ENCODE peak calls at places on chromosomes 13 and 19, in five cellular contexts. S, M, Y, K and B are unnamed samples.

GRCh38 chr19:49592486-49593232 is 1.7 kb downstream of the PRR12 start:
- DNase-seq in S (no peak), M (no peak), Y (no peak), K (peak), B (no peak)

GRCh38 chr19:54325194-54325621 is 12.2 kb upstream of the LILRA5 start:
- DNase-seq in S (no peak), M (peak), Y (peak), K (peak), B (no peak)

GRCh38 chr19:3664879-3665642 is 35.2 kb downstream of the PIP5K1C start:
- DNase-seq in S (no peak), M (no peak), Y (no peak), K (no peak), B (no peak)

GRCh38 chr19:39428309-39429112 is 7.2 kb downstream of the RPS16 start:
- DNase-seq in S (peak), M (no peak), Y (peak), K (no peak), B (no peak)

GRCh38 chr13:114090476-114090875 is 41.9 kb downstream of the RASA3 start:
- DNase-seq in S (no peak), M (no peak), Y (no peak), K (no peak), B (no peak)

GRCh38 chr19:46478356-46478986 is 7.1 kb upstream of the PNMA8A start:
- DNase-seq in S (peak), M (no peak), Y (peak), K (no peak), B (no peak)

GRCh38 chr19:15897738-15898276 is at the start of gene CYP4F2:
- DNase-seq in S (no peak), M (no peak), Y (no peak), K (no peak), B (no peak)

GRCh38 chr13:90675129-90675528 is 672.4 kb upstream of the MIR17HG start:
- DNase-seq in S (peak), M (no peak), Y (peak), K (no peak), B (no peak)

GRCh38 chr19:2278504-2279158 is 3.3 kb downstream of the PEAK3 start:
- DNase-seq in S (no peak), M (no peak), Y (no peak), K (no peak), B (no peak)

GRCh38 chr19:1654178-1654792 is 1.9 kb upstream of the TCF3 start:
- DNase-seq in S (no peak), M (no peak), Y (no peak), K (no peak), B (no peak)

GRCh38 chr19:19563348-19563848 is 25.3 kb downstream of the CILP2 start:
- DNase-seq in S (no peak), M (no peak), Y (no peak), K (no peak), B (no peak)

GRCh38 chr19:19559942-19560341 is 21.9 kb downstream of the CILP2 start:
- DNase-seq in S (no peak), M (no peak), Y (no peak), K (no peak), B (no peak)

GRCh38 chr19:19561946-19562664 is 24.0 kb downstream of the CILP2 start:
- DNase-seq in S (no peak), M (no peak), Y (no peak), K (no peak), B (no peak)

GRCh38 chr19:19566306-19566705 is 28.2 kb downstream of the CILP2 start:
- DNase-seq in S (peak), M (no peak), Y (no peak), K (no peak), B (no peak)

DNA sequence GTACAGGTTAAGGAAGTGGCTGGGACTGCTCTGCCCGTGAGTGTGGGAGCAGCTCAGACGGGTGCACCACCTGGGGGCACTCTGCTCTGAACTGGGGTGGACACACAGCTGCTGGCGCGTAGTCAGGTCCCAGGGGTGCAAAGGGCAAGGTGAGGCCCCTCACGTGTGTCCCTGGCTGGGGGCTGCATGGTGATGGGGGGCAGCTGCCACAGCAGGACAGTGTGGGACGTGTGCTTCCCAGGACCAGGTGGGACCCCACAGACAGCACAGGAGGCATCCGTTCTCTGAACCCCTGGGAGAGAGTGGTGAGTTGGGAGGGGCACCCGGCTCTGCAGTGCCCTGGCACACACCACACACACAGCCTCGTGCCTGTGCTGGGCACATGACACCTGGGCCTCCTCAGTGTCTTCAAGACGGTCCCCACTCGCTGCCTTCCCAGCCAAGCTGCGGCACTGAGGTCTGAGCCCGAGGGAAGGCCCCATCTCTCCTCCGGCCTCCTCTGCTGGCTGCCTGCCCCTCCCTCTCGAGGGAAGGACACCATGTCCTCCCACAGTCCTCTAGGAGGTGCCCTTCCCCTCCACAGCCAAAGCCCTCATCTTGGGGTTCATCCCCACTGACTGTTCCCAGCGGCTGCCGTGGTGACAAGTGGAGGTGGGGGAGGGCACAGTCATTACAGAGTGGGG is 24.7 kb downstream of the CILP2 start:
- DNase-seq in S (no peak), M (no peak), Y (no peak), K (no peak), B (no peak)
- TF ChIP-seq CTCF in S (no peak), M (peak), Y (no peak), K (peak), B (peak)

GRCh38 chr13:48647625-48648024 is 6.1 kb upstream of the CYSLTR2 start:
- DNase-seq in S (no peak), M (no peak), Y (no peak), K (no peak), B (no peak)
- TF ChIP-seq CTCF in S (no peak), M (no peak), Y (no peak), K (peak), B (no peak)

GRCh38 chr13:103031332-103031873 is 34.8 kb downstream of the SLC10A2 start:
- DNase-seq in S (no peak), M (no peak), Y (no peak), K (no peak), B (no peak)

GRCh38 chr13:103030776-103031175 is 35.4 kb downstream of the SLC10A2 start:
- DNase-seq in S (no peak), M (no peak), Y (no peak), K (no peak), B (no peak)

GRCh38 chr13:103033999-103034398 is 32.2 kb downstream of the SLC10A2 start:
- DNase-seq in S (no peak), M (no peak), Y (no peak), K (no peak), B (no peak)

DNA sequence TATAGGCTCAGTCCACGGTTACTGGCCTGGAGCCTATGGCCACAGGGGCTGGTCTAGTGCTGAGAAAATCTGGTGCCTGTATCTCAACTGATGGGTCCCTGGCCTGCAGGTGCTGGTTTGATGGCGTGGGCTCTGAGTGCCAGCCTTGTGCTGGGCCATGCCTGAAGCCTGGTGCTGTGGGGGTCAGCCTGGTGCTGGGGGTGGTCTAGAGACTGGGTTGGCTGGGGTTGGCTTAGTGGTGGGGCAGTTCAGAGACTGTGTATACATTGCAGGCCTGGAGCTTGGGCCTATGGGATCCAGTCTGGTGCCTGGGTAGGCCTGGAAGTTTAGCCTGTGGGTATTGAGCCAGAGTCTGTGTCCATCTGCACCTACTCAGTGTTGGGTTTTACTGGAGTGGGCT is 36.4 kb downstream of the SLC10A2 start:
- DNase-seq in S (no peak), M (no peak), Y (no peak), K (no peak), B (no peak)
- TF ChIP-seq CTCF in S (no peak), M (no peak), Y (no peak), K (no peak), B (no peak)

GRCh38 chr19:10332158-10332964 is 968 bp downstream of the RAVER1 start:
- DNase-seq in S (no peak), M (no peak), Y (no peak), K (no peak), B (no peak)
- TF ChIP-seq CTCF in S (no peak), M (no peak), Y (no peak), K (peak), B (no peak)

GRCh38 chr13:104534847-104535246 is 1468.6 kb upstream of the SLC10A2 start:
- DNase-seq in S (no peak), M (no peak), Y (no peak), K (no peak), B (no peak)
- TF ChIP-seq CTCF in S (no peak), M (no peak), Y (peak), K (peak), B (no peak)

DNA sequence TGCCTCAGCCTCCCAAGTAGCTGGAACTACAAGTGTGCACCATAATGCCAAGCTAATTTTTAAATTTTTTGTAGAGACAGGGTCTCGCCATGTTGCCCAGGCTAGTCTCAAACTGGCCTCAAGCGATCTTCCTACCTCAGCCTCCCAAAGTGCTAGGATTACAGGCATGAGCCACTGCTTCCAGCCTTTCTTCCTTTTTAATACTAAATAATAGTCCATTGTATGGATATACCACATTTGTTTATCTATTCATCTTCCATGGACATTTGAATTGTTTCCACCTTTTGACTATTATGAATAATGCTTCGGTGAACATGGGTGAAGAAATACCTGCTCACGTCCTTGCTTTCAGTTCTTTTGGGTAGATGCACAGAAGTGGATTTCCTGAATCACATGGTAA is 24.4 kb downstream of the GARRE1 start:
- DNase-seq in S (no peak), M (no peak), Y (no peak), K (no peak), B (no peak)
- TF ChIP-seq CTCF in S (no peak), M (no peak), Y (no peak), K (no peak), B (no peak)

GRCh38 chr13:21568854-21569253 is 35.1 kb downstream of the MICU2 start:
- DNase-seq in S (no peak), M (no peak), Y (no peak), K (no peak), B (no peak)

GRCh38 chr13:21569686-21570085 is 34.3 kb downstream of the MICU2 start:
- DNase-seq in S (no peak), M (no peak), Y (no peak), K (no peak), B (no peak)

DNA sequence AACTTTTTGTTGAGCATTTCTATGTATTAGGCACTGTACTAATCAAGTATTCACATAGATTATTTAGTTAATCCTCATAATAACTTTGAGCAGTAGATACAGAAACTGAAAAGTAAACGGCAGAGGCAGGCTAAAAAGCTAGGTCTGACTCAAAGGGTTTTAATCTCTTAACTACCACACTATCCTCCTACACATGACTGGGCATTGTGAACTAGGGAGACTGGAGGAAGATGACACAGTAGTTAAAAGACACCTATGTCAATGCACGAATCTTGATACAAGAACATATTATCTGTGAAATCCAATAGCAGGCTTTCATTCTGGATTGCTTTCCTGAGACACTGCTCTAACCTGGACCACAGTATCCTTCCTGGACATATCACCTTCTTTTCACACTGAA is 36.3 kb downstream of the MICU2 start:
- DNase-seq in S (no peak), M (no peak), Y (no peak), K (no peak), B (no peak)
- TF ChIP-seq CTCF in S (no peak), M (no peak), Y (no peak), K (no peak), B (no peak)